ENCODE peak calls at places on chromosomes 7 and 10, in eight cellular contexts. One of them, this sample, is unnamed.

GRCh38 chr7:7157177-7157886 is 25.0 kb upstream of the C1GALT1 start:
- DNase-seq in lung: no peak
- DNase-seq in iPS DF 19.7: no peak
- DNase-seq in left lung: no peak
- DNase-seq in AG10803: peak
- DNase-seq in HEK293T: no peak
- DNase-seq in RWPE1: no peak
- DNase-seq in EL: peak
- DNase-seq in this sample: peak

GRCh38 chr10:122295423-122295947 is 24.4 kb downstream of the BTBD16 start:
- DNase-seq in lung: peak
- DNase-seq in iPS DF 19.7: no peak
- DNase-seq in left lung: no peak
- DNase-seq in AG10803: no peak
- DNase-seq in HEK293T: no peak
- DNase-seq in RWPE1: no peak
- DNase-seq in EL: no peak
- DNase-seq in this sample: no peak

GRCh38 chr7:27165089-27165654 is at the start of gene HOXA9:
- DNase-seq in lung: no peak
- DNase-seq in iPS DF 19.7: no peak
- DNase-seq in left lung: peak
- DNase-seq in AG10803: peak
- DNase-seq in HEK293T: no peak
- DNase-seq in RWPE1: peak
- DNase-seq in EL: peak
- DNase-seq in this sample: peak

GRCh38 chr7:155516466-155516865 is 29.9 kb downstream of the CNPY1 start:
- DNase-seq in lung: no peak
- DNase-seq in iPS DF 19.7: no peak
- DNase-seq in left lung: no peak
- DNase-seq in AG10803: no peak
- DNase-seq in HEK293T: no peak
- DNase-seq in RWPE1: no peak
- DNase-seq in EL: no peak
- DNase-seq in this sample: no peak

GRCh38 chr10:71725998-71726672 is 6.6 kb upstream of the C10orf105 start:
- DNase-seq in lung: no peak
- DNase-seq in iPS DF 19.7: no peak
- DNase-seq in left lung: no peak
- DNase-seq in AG10803: peak
- DNase-seq in HEK293T: peak
- DNase-seq in RWPE1: peak
- DNase-seq in EL: peak
- DNase-seq in this sample: no peak

GRCh38 chr7:111741811-111742240 is 179.5 kb upstream of the IMMP2L start:
- DNase-seq in lung: no peak
- DNase-seq in iPS DF 19.7: no peak
- DNase-seq in left lung: no peak
- DNase-seq in AG10803: peak
- DNase-seq in HEK293T: peak
- DNase-seq in RWPE1: peak
- DNase-seq in EL: peak
- DNase-seq in this sample: peak

GRCh38 chr7:68492359-68492690 is 1106.0 kb upstream of the AUTS2 start:
- DNase-seq in lung: no peak
- DNase-seq in iPS DF 19.7: no peak
- DNase-seq in left lung: no peak
- DNase-seq in AG10803: no peak
- DNase-seq in HEK293T: no peak
- DNase-seq in RWPE1: no peak
- DNase-seq in EL: no peak
- DNase-seq in this sample: no peak

GRCh38 chr10:99788598-99789259 is 6.3 kb downstream of the ABCC2 start:
- DNase-seq in lung: peak
- DNase-seq in iPS DF 19.7: no peak
- DNase-seq in left lung: no peak
- DNase-seq in AG10803: peak
- DNase-seq in HEK293T: no peak
- DNase-seq in RWPE1: no peak
- DNase-seq in EL: peak
- DNase-seq in this sample: no peak

GRCh38 chr7:158894825-158895224 is 38.5 kb downstream of the DYNC2I1 start:
- DNase-seq in lung: no peak
- DNase-seq in iPS DF 19.7: no peak
- DNase-seq in left lung: no peak
- DNase-seq in AG10803: no peak
- DNase-seq in HEK293T: no peak
- DNase-seq in RWPE1: no peak
- DNase-seq in EL: no peak
- DNase-seq in this sample: no peak

GRCh38 chr7:26006421-26006820 is 145.6 kb upstream of the NFE2L3 start:
- DNase-seq in lung: no peak
- DNase-seq in iPS DF 19.7: no peak
- DNase-seq in left lung: no peak
- DNase-seq in AG10803: no peak
- DNase-seq in HEK293T: no peak
- DNase-seq in RWPE1: no peak
- DNase-seq in EL: no peak
- DNase-seq in this sample: no peak

GRCh38 chr7:7681191-7681935 is 37.0 kb downstream of the RPA3 start:
- DNase-seq in lung: peak
- DNase-seq in iPS DF 19.7: no peak
- DNase-seq in left lung: no peak
- DNase-seq in AG10803: peak
- DNase-seq in HEK293T: peak
- DNase-seq in RWPE1: peak
- DNase-seq in EL: peak
- DNase-seq in this sample: peak

GRCh38 chr7:45582136-45582742 is 8.1 kb downstream of the ADCY1 start:
- DNase-seq in lung: no peak
- DNase-seq in iPS DF 19.7: no peak
- DNase-seq in left lung: no peak
- DNase-seq in AG10803: no peak
- DNase-seq in HEK293T: no peak
- DNase-seq in RWPE1: no peak
- DNase-seq in EL: no peak
- DNase-seq in this sample: no peak

GRCh38 chr10:130021373-130021950 is 57.4 kb upstream of the EBF3 start:
- DNase-seq in lung: no peak
- DNase-seq in iPS DF 19.7: no peak
- DNase-seq in left lung: no peak
- DNase-seq in AG10803: peak
- DNase-seq in HEK293T: no peak
- DNase-seq in RWPE1: peak
- DNase-seq in EL: peak
- DNase-seq in this sample: peak

GRCh38 chr10:86668297-86669165 is at the start of gene LDB3:
- DNase-seq in lung: no peak
- DNase-seq in iPS DF 19.7: no peak
- DNase-seq in left lung: no peak
- DNase-seq in AG10803: no peak
- DNase-seq in HEK293T: peak
- DNase-seq in RWPE1: peak
- DNase-seq in EL: peak
- DNase-seq in this sample: no peak

GRCh38 chr10:71520042-71520441 is 123.3 kb downstream of the CDH23 start:
- DNase-seq in lung: no peak
- DNase-seq in iPS DF 19.7: no peak
- DNase-seq in left lung: no peak
- DNase-seq in AG10803: peak
- DNase-seq in HEK293T: no peak
- DNase-seq in RWPE1: no peak
- DNase-seq in EL: peak
- DNase-seq in this sample: no peak

GRCh38 chr7:116259821-116260440 is 49.6 kb downstream of the TES start:
- DNase-seq in lung: no peak
- DNase-seq in iPS DF 19.7: no peak
- DNase-seq in left lung: no peak
- DNase-seq in AG10803: peak
- DNase-seq in HEK293T: no peak
- DNase-seq in RWPE1: peak
- DNase-seq in EL: peak
- DNase-seq in this sample: peak

GRCh38 chr7:98399903-98400537 is 870 bp downstream of the BAIAP2L1 start:
- DNase-seq in lung: no peak
- DNase-seq in iPS DF 19.7: no peak
- DNase-seq in left lung: no peak
- DNase-seq in AG10803: peak
- DNase-seq in HEK293T: no peak
- DNase-seq in RWPE1: no peak
- DNase-seq in EL: peak
- DNase-seq in this sample: no peak

GRCh38 chr7:122135275-122135674 is 8.8 kb downstream of the AASS start:
- DNase-seq in lung: no peak
- DNase-seq in iPS DF 19.7: no peak
- DNase-seq in left lung: no peak
- DNase-seq in AG10803: no peak
- DNase-seq in HEK293T: no peak
- DNase-seq in RWPE1: no peak
- DNase-seq in EL: no peak
- DNase-seq in this sample: peak

GRCh38 chr7:98870807-98871491 is 1.1 kb upstream of the TMEM130 start:
- DNase-seq in lung: no peak
- DNase-seq in iPS DF 19.7: no peak
- DNase-seq in left lung: no peak
- DNase-seq in AG10803: no peak
- DNase-seq in HEK293T: no peak
- DNase-seq in RWPE1: no peak
- DNase-seq in EL: no peak
- DNase-seq in this sample: no peak

GRCh38 chr10:131636116-131636515 is 264.7 kb upstream of the PPP2R2D start:
- DNase-seq in lung: no peak
- DNase-seq in iPS DF 19.7: no peak
- DNase-seq in left lung: no peak
- DNase-seq in AG10803: no peak
- DNase-seq in HEK293T: no peak
- DNase-seq in RWPE1: no peak
- DNase-seq in EL: no peak
- DNase-seq in this sample: no peak